ENCODE peak calls at places on chromosomes 7 and 10, in five cellular contexts. M is ovary, Y is transverse colon, D is heart left ventricle, G is adrenal gland. X is an unnamed sample.

GRCh38 chr7:27999829-28000228 is 180.8 kb downstream of the JAZF1 start:
- DNase-seq in Y (no peak), D (no peak), G (no peak), M (no peak), X (no peak)

GRCh38 chr10:23786594-23786993 is 347.7 kb downstream of the OTUD1 start:
- DNase-seq in M (no peak), G (no peak), D (no peak), Y (no peak), X (no peak)

GRCh38 chr10:2948127-2948854 is 119.1 kb upstream of the PFKP start:
- DNase-seq in Y (no peak), D (no peak), G (no peak), M (no peak), X (no peak)

GRCh38 chr7:28455486-28455885 is 43.2 kb downstream of the CREB5 start:
- DNase-seq in D (no peak), Y (no peak), M (no peak), G (no peak), X (no peak)

GRCh38 chr7:130960208-130960988 is 226.4 kb upstream of the KLF14 start:
- DNase-seq in D (no peak), Y (no peak), G (no peak), M (no peak), X (no peak)

GRCh38 chr7:130886438-130887135 is 152.6 kb upstream of the KLF14 start:
- DNase-seq in Y (no peak), M (no peak), G (no peak), D (no peak), X (no peak)

GRCh38 chr7:33940503-33940902 is 35.2 kb downstream of the BMPER start:
- DNase-seq in Y (no peak), G (no peak), M (no peak), D (no peak), X (no peak)

GRCh38 chr7:16465469-16466086 is at the start of gene SOSTDC1:
- DNase-seq in G (no peak), M (no peak), Y (peak; percentile 32), D (no peak), X (no peak)

GRCh38 chr7:49700841-49701240 is 72.6 kb upstream of the VWC2 start:
- DNase-seq in M (no peak), Y (no peak), D (no peak), G (no peak), X (no peak)
- TF ChIP-seq POLR2A in M (no peak), Y (no peak), D (no peak), G (no peak), X (no peak)

DNA sequence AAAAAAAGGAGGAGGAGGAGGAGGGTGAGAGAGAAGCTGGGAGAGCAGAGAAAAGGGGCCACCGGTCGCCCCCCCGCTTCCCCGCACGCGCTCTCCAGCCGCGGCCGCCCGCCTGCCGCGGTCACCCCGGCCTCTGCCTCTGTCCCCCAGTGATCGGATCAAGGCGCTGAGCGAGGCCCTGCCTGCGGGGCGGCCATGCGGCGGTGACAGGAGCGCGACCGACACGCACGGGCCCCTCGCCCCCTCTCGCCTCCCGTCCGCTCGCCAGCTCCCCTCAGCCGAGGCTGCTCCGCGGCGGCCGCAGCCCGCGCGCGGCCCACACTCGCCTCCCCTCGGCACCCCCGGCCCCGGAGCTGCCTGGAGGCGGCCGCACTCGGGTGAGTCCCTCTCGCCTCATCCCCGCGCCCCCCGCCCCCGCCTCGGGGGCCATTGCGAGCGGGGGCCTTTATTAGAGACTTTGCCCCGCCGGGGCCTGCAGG is at the start of gene GTF2I:
- DNase-seq in Y (no peak), D (no peak), G (no peak), M (no peak), X (no peak)
- TF ChIP-seq POLR2A in Y (no peak), D (no peak), G (no peak), M (peak; percentile 27), X (no peak)

DNA sequence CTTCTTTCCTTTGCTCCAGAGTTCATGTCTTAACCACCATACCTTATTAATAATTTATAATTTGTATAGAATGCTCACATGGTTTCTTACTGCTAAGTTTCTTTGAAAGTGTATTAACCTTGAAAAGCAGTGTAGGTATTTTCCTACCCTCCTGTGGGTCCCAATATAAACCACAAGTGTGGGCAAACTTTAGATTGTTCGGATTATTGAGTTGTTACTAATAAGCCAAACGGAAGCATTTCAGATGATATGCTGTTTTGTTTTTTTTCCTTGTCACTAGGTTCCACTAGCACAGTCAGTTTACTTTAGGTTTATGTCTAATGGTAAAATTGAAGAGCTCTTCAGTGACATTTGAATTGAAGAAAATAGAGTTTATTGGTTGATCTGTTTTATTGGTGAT is 10.2 kb downstream of the SSBP1 start:
- DNase-seq in Y (no peak), M (no peak), G (no peak), D (no peak), X (no peak)
- TF ChIP-seq POLR2A in Y (no peak), M (no peak), G (no peak), D (no peak), X (no peak)

DNA sequence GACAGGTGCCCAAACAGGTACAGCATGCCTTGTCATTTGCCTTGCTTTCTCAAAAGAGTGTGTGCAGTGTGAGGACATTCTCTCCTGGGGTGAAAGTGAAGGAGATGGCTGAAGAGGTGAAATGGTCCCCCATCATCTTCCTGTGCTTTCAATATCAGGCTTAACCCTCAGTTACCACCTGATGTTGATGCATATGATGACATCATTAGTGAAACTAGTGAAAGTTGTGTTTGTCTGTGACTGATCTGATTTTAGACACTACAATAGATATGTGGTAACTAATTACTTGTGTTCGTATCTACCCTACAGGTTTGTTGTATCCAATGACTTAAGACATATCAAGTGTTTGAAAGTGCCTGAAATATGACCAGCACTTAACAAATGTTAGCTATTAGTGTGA is 24.4 kb upstream of the LRRC18 start:
- DNase-seq in Y (no peak), M (no peak), G (no peak), D (no peak), X (no peak)
- TF ChIP-seq POLR2A in Y (no peak), M (no peak), G (no peak), D (no peak), X (no peak)

DNA sequence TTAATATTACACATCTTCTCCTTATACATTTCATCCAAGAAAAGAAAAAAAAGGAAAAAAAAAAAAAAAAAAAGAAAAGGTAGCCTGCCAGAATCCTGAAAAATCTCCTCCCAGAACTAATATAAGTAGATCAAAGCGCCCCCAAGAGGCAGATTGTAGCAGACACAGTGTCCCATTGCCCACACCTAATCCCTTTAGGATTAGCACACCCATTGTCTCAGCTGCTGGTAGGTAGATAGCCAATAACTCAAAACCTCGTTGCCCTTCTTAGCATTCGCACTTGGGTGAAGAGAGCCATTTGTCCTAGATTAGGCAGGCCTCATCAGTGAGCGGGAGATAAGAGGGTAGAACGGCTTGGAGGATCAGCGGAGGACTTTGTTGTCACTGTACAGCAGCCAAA is 100.2 kb upstream of the SORCS1 start:
- DNase-seq in G (no peak), D (no peak), M (no peak), Y (no peak), X (peak; percentile 69)
- TF ChIP-seq POLR2A in G (no peak), D (no peak), M (no peak), Y (no peak), X (no peak)

DNA sequence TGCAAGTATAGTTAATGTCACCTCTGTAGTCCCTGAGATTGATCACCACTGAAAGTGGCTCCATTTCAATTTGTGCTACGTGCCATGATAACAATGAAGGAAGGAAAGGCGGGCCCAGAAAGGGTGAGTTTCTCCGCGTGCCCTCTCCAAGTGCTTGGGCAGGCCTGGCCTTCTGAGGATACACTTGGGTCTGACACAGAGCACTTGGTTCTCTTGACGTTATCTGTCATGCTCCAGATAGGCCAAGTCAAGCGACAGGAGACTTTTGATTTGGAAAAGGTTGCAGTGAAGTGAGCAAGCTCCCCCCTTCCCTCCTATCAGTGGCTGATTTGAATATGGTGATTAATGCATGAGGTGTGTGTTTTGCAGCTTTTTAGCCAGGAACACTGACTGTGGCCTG is 160.9 kb upstream of the INSYN2A start:
- DNase-seq in M (no peak), D (no peak), Y (no peak), G (no peak), X (no peak)
- TF ChIP-seq POLR2A in M (no peak), D (no peak), Y (no peak), G (no peak), X (no peak)

GRCh38 chr7:95608344-95609173 is 12.2 kb upstream of the PDK4 start:
- DNase-seq in Y (peak; percentile 96), D (peak; percentile 91), G (peak; percentile 92), M (peak; percentile 86), X (peak; percentile 88)
- TF ChIP-seq POLR2A in Y (peak; percentile 56), D (no peak), G (peak; percentile 69), M (peak; percentile 34), X (no peak)

GRCh38 chr10:69379800-69380199 is 36.9 kb downstream of the TACR2 start:
- DNase-seq in G (no peak), M (no peak), D (no peak), Y (no peak), X (no peak)

GRCh38 chr10:69385454-69386350 is 31.0 kb downstream of the TACR2 start:
- DNase-seq in Y (no peak), D (no peak), G (no peak), M (no peak), X (no peak)

GRCh38 chr10:69382382-69383117 is 34.2 kb downstream of the TACR2 start:
- DNase-seq in Y (no peak), M (no peak), G (no peak), D (no peak), X (no peak)

GRCh38 chr10:69384320-69384719 is 32.4 kb downstream of the TACR2 start:
- DNase-seq in M (no peak), G (no peak), Y (no peak), D (no peak), X (no peak)

GRCh38 chr10:69383485-69384089 is 33.1 kb downstream of the TACR2 start:
- DNase-seq in G (no peak), D (peak; percentile 43), Y (no peak), M (no peak), X (peak; percentile 68)
- TF ChIP-seq POLR2A in G (no peak), D (no peak), Y (no peak), M (no peak), X (no peak)

DNA sequence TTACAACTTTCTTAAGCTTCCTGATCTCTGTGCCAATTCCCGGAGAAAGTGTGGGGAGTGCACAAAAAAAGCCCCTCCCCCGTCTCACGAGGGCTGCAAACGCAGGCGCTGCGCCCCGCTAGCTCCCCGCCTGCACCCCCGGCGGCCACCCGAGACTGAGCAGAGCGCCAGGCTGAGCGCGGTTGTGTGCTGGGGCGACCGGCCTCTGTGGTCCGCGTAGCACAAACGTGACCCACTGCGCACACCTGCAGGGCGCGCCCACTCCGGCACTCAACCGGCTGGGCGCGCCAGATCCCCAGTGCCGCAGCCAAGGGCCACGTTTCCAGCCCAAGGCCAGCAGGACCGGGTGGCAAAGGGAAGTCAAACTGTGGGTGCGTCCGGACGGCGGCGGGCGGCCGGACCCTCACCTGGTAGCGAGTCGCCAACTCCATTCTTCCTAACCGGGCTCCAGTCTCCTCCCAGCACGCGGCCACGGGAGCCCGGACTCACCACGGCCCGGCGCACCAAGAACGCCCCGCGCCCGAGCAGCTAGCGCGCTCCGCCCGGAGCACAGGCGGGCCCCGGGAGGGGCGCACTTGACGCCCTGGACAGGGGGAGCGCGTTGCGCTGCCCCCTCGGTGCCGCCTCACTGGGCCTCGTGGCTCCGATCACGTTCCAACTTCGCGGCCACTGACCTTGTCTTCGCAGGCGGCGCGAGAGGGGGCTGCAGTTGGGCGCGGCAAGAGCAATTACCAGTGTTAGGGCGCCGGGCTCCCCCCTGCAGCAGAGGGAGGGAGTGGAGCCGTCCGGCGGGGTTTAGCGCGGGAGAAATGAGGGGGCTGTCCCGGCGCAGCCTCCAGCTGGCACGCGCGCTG is at the start of gene CDCA7L:
- DNase-seq in M (peak; percentile 90), Y (peak; percentile 81), D (peak; percentile 80), G (peak; percentile 20), X (peak; percentile 83)
- TF ChIP-seq POLR2A in M (peak; percentile 37), Y (peak; percentile 84), D (no peak), G (no peak), X (no peak)

X was measured in testis.